ENCODE peak calls at places on chromosomes 4 and X, in four cellular contexts. C is heart left ventricle, X is tibial nerve, R is lower leg skin. V is an unnamed sample.

GRCh38 chr4:41236046-41236445 is 20.7 kb upstream of the UCHL1 start:
- DNase-seq in R (no peak), X (no peak), C (no peak), V (no peak)

GRCh38 chr4:55445921-55446577 is 50.3 kb downstream of the TMEM165 start:
- DNase-seq in X (no peak), R (no peak), C (no peak), V (no peak)

GRCh38 chr4:77240469-77241066 is 83.6 kb downstream of the CCNG2 start:
- DNase-seq in C (peak; percentile 66), X (no peak), R (peak; percentile 32), V (peak; percentile 65)

GRCh38 chr4:156322592-156322991 is 368.9 kb upstream of the CTSO start:
- DNase-seq in C (no peak), R (no peak), X (no peak), V (no peak)

GRCh38 chr4:175298119-175298518 is 380.0 kb downstream of the ADAM29 start:
- DNase-seq in C (no peak), R (no peak), X (no peak), V (no peak)

GRCh38 chrX:153592966-153593688 is 5.8 kb downstream of the CCNQ start:
- DNase-seq in X (no peak), R (no peak), C (peak; percentile 77), V (no peak)

GRCh38 chr4:149985981-149986380 is 92.3 kb upstream of the DCLK2 start:
- DNase-seq in C (no peak), R (no peak), X (no peak), V (no peak)

GRCh38 chrX:56783450-56783831 is 54.4 kb downstream of the NBDY start:
- DNase-seq in R (no peak), X (no peak), C (peak; percentile 84), V (peak; percentile 0)

GRCh38 chr4:158446106-158446505 is 75.6 kb upstream of the RXFP1 start:
- DNase-seq in C (no peak), X (no peak), R (no peak), V (no peak)

GRCh38 chrX:10447577-10448214 is 172.7 kb downstream of the MID1 start:
- DNase-seq in X (no peak), R (no peak), C (no peak), V (no peak)

GRCh38 chr4:188178276-188178675 is 39.0 kb downstream of the TRIML1 start:
- DNase-seq in R (no peak), X (no peak), C (no peak), V (no peak)

GRCh38 chr4:83074086-83074704 is 39.2 kb downstream of the COPS4 start:
- DNase-seq in X (no peak), C (no peak), R (peak; percentile 32), V (peak; percentile 76)

GRCh38 chr4:107094332-107094731 is 58.2 kb upstream of the DKK2 start:
- DNase-seq in X (no peak), R (no peak), C (no peak), V (no peak)

GRCh38 chr4:112765317-112765989 is 128.5 kb downstream of the LARP7 start:
- DNase-seq in X (no peak), C (no peak), R (no peak), V (peak; percentile 39)

GRCh38 chrX:125004799-125005198 is 314.9 kb upstream of the TEX13C start:
- DNase-seq in C (no peak), X (no peak), R (no peak), V (no peak)

GRCh38 chr4:42425146-42426065 is 28.1 kb downstream of the SHISA3 start:
- DNase-seq in X (no peak), R (no peak), C (no peak), V (no peak)

GRCh38 chrX:437636-438390 is 51.1 kb upstream of the PPP2R3B start:
- DNase-seq in C (no peak), X (no peak), R (no peak), V (no peak)

GRCh38 chr4:62232755-62233280 is 1032.7 kb downstream of the ADGRL3 start:
- DNase-seq in C (no peak), X (no peak), R (no peak), V (no peak)

GRCh38 chrX:112760697-112761096 is 79.9 kb downstream of the AMOT start:
- DNase-seq in C (no peak), R (no peak), X (no peak), V (no peak)

GRCh38 chrX:79601336-79602131 is 234.4 kb upstream of the ITM2A start:
- DNase-seq in X (no peak), R (no peak), C (no peak), V (no peak)

GRCh38 chr4:109691411-109691920 is 11.8 kb downstream of the CASP6 start:
- DNase-seq in X (no peak), R (no peak), C (no peak), V (peak; percentile 11)

GRCh38 chr4:24551492-24552330 is 32.6 kb downstream of the DHX15 start:
- DNase-seq in C (no peak), X (no peak), R (no peak), V (peak; percentile 44)

GRCh38 chr4:147674073-147674472 is 9.9 kb downstream of the PRMT9 start:
- DNase-seq in X (no peak), C (no peak), R (no peak), V (no peak)

GRCh38 chr4:66035701-66036100 is 365.4 kb upstream of the EPHA5 start:
- DNase-seq in C (no peak), R (no peak), X (no peak), V (no peak)

GRCh38 chrX:15343075-15343476 is 7.8 kb upstream of the PIGA start:
- DNase-seq in R (no peak), X (no peak), C (no peak), V (no peak)

GRCh38 chr4:83613994-83614393 is 78.1 kb downstream of the GPAT3 start:
- DNase-seq in X (no peak), C (no peak), R (no peak), V (no peak)

GRCh38 chrX:275967-276587 is 5.1 kb upstream of the PLCXD1 start:
- DNase-seq in C (peak; percentile 90), R (peak; percentile 76), X (peak; percentile 59), V (no peak)

GRCh38 chrX:75155830-75156525 is at the start of gene ABCB7:
- DNase-seq in R (peak; percentile 46), X (peak; percentile 13), C (peak; percentile 48), V (peak; percentile 83)

GRCh38 chr4:86050516-86050915 is 309.3 kb downstream of the MAPK10 start:
- DNase-seq in R (no peak), X (no peak), C (no peak), V (no peak)

GRCh38 chr4:85823295-85823694 is 348.3 kb downstream of the ARHGAP24 start:
- DNase-seq in X (no peak), R (no peak), C (peak; percentile 54), V (peak; percentile 16)

GRCh38 chr4:36198861-36199260 is 45.5 kb downstream of the ARAP2 start:
- DNase-seq in C (no peak), X (no peak), R (no peak), V (no peak)

GRCh38 chr4:151700566-151701316 is 60.1 kb downstream of the GATB start:
- DNase-seq in X (no peak), R (no peak), C (no peak), V (no peak)

GRCh38 chrX:71131510-71131909 is 13.1 kb downstream of the MED12 start:
- DNase-seq in X (no peak), R (no peak), C (no peak), V (peak; percentile 83)

GRCh38 chrX:132218100-132218807 is 993 bp downstream of the RAP2C start:
- DNase-seq in R (peak; percentile 64), C (peak; percentile 89), X (peak; percentile 48), V (peak; percentile 90)
- TF ChIP-seq POLR2A in R (no peak), C (no peak), X (peak; percentile 55), V (peak; percentile 58)

GRCh38 chrX:130172127-130172834 is 519 bp downstream of the RAB33A start:
- DNase-seq in R (no peak), C (no peak), X (no peak), V (no peak)
- TF ChIP-seq POLR2A in R (no peak), C (no peak), X (no peak), V (no peak)

GRCh38 chr4:102858828-102859464 is 9.8 kb upstream of the CISD2 start:
- DNase-seq in X (no peak), C (no peak), R (no peak), V (no peak)
- TF ChIP-seq POLR2A in X (no peak), C (no peak), R (no peak), V (no peak)

DNA sequence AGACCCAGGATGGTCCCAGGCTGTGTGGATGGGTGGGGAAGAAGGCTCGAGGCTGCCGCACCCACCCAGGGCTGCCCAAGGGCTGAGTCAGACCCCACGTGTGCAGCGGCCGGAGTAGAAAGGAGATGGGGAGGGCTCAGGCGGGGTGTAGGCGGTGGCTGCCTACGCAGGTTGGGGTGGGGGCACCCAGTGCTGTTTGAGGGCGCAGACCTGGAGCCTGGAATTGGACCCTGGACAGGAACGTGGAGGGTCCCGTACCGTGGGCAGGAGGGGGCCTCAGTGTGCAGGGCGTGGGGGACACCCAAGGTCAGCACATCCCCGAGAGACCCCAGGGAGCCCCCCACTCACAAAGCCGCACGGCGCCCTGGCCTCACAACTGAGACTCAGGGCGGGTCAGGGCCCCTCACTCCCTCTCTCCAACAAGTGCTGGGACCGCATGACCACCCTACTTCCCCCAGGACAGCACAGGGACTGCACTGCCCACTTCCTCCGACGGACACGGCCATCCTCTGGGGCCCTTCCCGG is 79.9 kb downstream of the FAM53A start:
- DNase-seq in X (no peak), C (peak; percentile 13), R (no peak), V (no peak)
- TF ChIP-seq POLR2A in X (no peak), C (no peak), R (no peak), V (no peak)

GRCh38 chr4:25863906-25864418 is 1.2 kb upstream of the SEL1L3 start:
- DNase-seq in C (no peak), X (no peak), R (no peak), V (no peak)
- TF ChIP-seq POLR2A in C (no peak), X (no peak), R (no peak), V (no peak)

DNA sequence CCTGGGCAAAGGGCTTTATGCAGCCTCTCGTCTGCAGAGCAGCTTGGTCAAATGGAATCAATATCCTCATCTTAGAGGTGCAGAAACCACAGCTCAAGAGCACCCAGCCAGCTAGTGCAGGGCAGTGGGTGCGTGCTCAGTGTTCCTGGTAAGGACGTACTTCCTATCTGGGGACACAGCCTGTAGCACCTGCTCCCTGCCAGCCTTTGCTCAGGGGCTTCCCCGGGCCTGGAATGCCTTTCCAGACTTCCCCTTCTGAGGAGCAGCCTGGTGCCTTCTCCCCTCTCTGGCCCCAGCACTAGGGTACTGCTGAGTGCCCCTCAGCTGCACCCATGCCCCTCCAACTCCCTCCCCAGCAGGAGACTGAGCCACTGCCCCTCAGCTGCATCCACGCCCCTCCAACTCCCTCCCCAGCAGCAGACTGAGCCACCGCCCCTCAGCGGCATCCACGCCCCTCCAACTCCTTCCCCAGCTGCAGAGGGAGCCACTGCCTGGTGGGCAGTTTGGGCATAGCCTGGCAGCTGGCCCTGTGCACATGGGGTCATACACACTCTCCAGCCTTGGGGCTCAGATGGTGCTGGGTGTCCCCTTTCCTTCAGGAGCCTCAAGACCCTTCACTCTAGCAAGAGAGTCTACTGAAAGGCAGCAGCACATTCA is 42.2 kb upstream of the AFAP1 start:
- DNase-seq in C (no peak), R (no peak), X (no peak), V (no peak)
- TF ChIP-seq POLR2A in C (no peak), R (no peak), X (no peak), V (no peak)